ENCODE peak calls at places on chromosomes 12 and 14, in seven cellular contexts. A, N, G, K, C, M and T are unnamed samples.

GRCh38 chr12:48901278-48901677 is 24.0 kb downstream of the FKBP11 start:
- DNase-seq in A (no peak), N (no peak), G (no peak), K (peak; percentile 16), C (no peak), M (peak; percentile 27), T (no peak)

GRCh38 chr14:54253195-54253947 is 143.4 kb upstream of the CDKN3 start:
- DNase-seq in A (no peak), N (no peak), G (no peak), K (peak; percentile 99), C (no peak), M (no peak), T (no peak)

GRCh38 chr12:80044694-80045046 is 54.7 kb upstream of the OTOGL start:
- DNase-seq in A (no peak), N (no peak), G (no peak), K (peak; percentile 96), C (no peak), M (no peak), T (no peak)

GRCh38 chr14:105582639-105583038 is 56.3 kb downstream of the TMEM121 start:
- DNase-seq in A (peak; percentile 12), N (no peak), G (no peak), K (no peak), C (peak; percentile 31), M (no peak), T (no peak)

GRCh38 chr14:32010561-32011188 is 66.4 kb upstream of the ARHGAP5 start:
- DNase-seq in A (no peak), N (no peak), G (no peak), K (peak; percentile 95), C (peak; percentile 55), M (no peak), T (no peak)

GRCh38 chr14:93784878-93785277 is 3.4 kb downstream of the PRIMA1 start:
- DNase-seq in A (no peak), N (no peak), G (no peak), K (no peak), C (no peak), M (no peak), T (no peak)

GRCh38 chr14:104514156-104514848 is 65.3 kb upstream of the C14orf180 start:
- DNase-seq in A (no peak), N (no peak), G (no peak), K (no peak), C (no peak), M (no peak), T (no peak)

GRCh38 chr12:130482448-130482847 is 144.8 kb downstream of the PIWIL1 start:
- DNase-seq in A (no peak), N (no peak), G (no peak), K (no peak), C (no peak), M (no peak), T (no peak)

GRCh38 chr12:104230304-104230703 is 14.7 kb downstream of the TXNRD1 start:
- DNase-seq in A (no peak), N (no peak), G (no peak), K (no peak), C (no peak), M (no peak), T (no peak)
- TF ChIP-seq CTCF in A (no peak), N (no peak), G (no peak), K (no peak), C (no peak), M (no peak), T (no peak)

GRCh38 chr14:69232388-69232787 is 27.6 kb upstream of the GALNT16 start:
- DNase-seq in A (no peak), N (no peak), G (no peak), K (no peak), C (no peak), M (no peak), T (no peak)
- H3K36me3 ChIP-seq in A (peaks cover 62% of the 10 kb centered on the region), N (peaks cover 73% of the 10 kb centered on the region), G (peaks cover 19% of the 10 kb centered on the region), K (peaks cover 11% of the 10 kb centered on the region), C (no peaks in the 10 kb centered on the region), M (peaks cover 2% of the 10 kb centered on the region), T (peaks cover 44% of the 10 kb centered on the region)

DNA sequence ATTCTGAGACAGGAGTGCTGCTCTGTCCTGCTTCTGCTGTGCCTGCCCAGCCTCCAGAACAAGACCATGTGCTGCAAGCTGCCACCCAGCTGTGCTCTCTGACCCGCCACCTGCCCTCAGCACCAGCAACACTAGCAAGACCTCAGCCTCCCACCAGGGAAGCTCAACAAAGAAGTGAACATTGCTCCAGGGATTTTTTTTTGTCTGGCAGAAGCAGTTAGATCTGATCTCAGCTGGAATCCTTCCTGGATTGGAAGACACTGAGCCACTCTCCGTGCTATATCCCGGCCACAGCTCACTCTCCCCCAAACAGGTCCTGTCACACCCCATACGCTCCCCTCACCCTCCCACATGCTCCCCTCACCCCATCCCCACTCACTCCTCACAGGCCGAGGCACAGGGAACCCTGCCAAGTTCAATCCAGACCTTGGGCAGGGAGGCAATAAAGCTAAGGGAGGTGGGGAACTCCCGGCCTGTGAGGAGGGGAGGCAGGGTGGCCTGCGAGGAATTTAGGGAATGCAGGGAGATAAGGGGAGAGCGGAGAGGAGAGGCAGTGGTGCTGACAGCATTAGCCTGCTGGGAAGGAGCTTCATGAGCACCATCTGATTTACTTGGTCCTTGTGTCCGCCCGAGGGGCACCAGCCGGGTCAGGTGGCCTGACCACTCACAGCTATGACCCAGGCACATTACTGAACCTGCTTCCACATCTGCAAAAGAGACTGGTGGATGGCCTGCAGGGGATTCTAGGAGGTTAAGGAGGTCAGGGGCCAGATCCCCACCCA is 29.7 kb downstream of the CCDC85C start:
- DNase-seq in A (no peak), N (peak; percentile 61), G (peak; percentile 91), K (peak; percentile 74), C (peak; percentile 86), M (no peak), T (no peak)
- TF ChIP-seq CTCF in A (no peak), N (no peak), G (no peak), K (no peak), C (no peak), M (no peak), T (no peak)

GRCh38 chr12:52056801-52057613 is 5.8 kb downstream of the NR4A1 start:
- DNase-seq in A (no peak), N (no peak), G (no peak), K (no peak), C (no peak), M (no peak), T (no peak)
- H3K36me3 ChIP-seq in A (peaks cover 58% of the 10 kb centered on the region), N (peaks cover 59% of the 10 kb centered on the region), G (peaks cover 10% of the 10 kb centered on the region), K (peaks cover 19% of the 10 kb centered on the region), C (peaks cover 2% of the 10 kb centered on the region), M (no peaks in the 10 kb centered on the region), T (peaks cover 55% of the 10 kb centered on the region)

GRCh38 chr14:72758420-72758819 is 135.5 kb downstream of the DPF3 start:
- DNase-seq in A (no peak), N (no peak), G (no peak), K (no peak), C (no peak), M (no peak), T (no peak)
- TF ChIP-seq CTCF in A (no peak), N (no peak), G (no peak), K (peak; percentile 31), C (no peak), M (no peak), T (no peak)